ENCODE peak calls at places on chromosomes 6 and 20, in five cellular contexts. C is hepatocyte, I is IMR-90, K is H1, A is heart right ventricle. H is an unnamed sample.

GRCh38 chr6:16105874-16106273 is 23.0 kb upstream of the MYLIP start:
- DNase-seq in C (peak; percentile 13), I (peak; percentile 5), K (no peak), A (no peak), H (no peak)

GRCh38 chr20:58144071-58144470 is 84.4 kb downstream of the ANKRD60 start:
- DNase-seq in C (no peak), I (no peak), K (no peak), A (no peak), H (no peak)

GRCh38 chr6:134357110-134357509 is 39.2 kb upstream of the SGK1 start:
- DNase-seq in C (no peak), I (no peak), K (no peak), A (no peak), H (no peak)

GRCh38 chr20:6185268-6185667 is 62.4 kb upstream of the FERMT1 start:
- DNase-seq in C (peak; percentile 11), I (no peak), K (no peak), A (no peak), H (no peak)

GRCh38 chr6:121479486-121480098 is 44.1 kb downstream of the GJA1 start:
- DNase-seq in C (no peak), I (no peak), K (no peak), A (no peak), H (no peak)

GRCh38 chr20:38759135-38759534 is 10.9 kb downstream of the ACTR5 start:
- DNase-seq in C (no peak), I (no peak), K (no peak), A (no peak), H (no peak)

GRCh38 chr6:141110486-141110885 is 1022.2 kb upstream of the GJE1 start:
- DNase-seq in C (no peak), I (peak; percentile 57), K (no peak), A (no peak), H (no peak)

GRCh38 chr20:20568604-20569205 is 143.7 kb downstream of the RALGAPA2 start:
- DNase-seq in C (peak; percentile 61), I (peak; percentile 58), K (no peak), A (no peak), H (peak; percentile 41)

GRCh38 chr20:59850018-59850641 is 83.3 kb downstream of the SYCP2 start:
- DNase-seq in C (peak; percentile 69), I (peak; percentile 42), K (no peak), A (no peak), H (peak; percentile 71)

GRCh38 chr6:113953346-113953745 is 17.6 kb downstream of the HDAC2 start:
- DNase-seq in C (no peak), I (peak; percentile 50), K (no peak), A (no peak), H (no peak)

GRCh38 chr20:5870462-5871021 is 79.8 kb downstream of the TRMT6 start:
- DNase-seq in C (no peak), I (no peak), K (no peak), A (no peak), H (no peak)

GRCh38 chr6:167712332-167713087 is 114.2 kb upstream of the AFDN start:
- DNase-seq in C (no peak), I (no peak), K (no peak), A (no peak), H (no peak)

GRCh38 chr6:71229466-71229865 is 59.1 kb upstream of the OGFRL1 start:
- DNase-seq in C (no peak), I (no peak), K (no peak), A (no peak), H (no peak)

GRCh38 chr6:89509719-89510339 is 76.9 kb downstream of the ANKRD6 start:
- DNase-seq in C (no peak), I (no peak), K (no peak), A (peak; percentile 7), H (peak; percentile 14)

GRCh38 chr6:136076496-136076895 is 173.6 kb downstream of the MTFR2 start:
- DNase-seq in C (no peak), I (peak; percentile 65), K (no peak), A (no peak), H (no peak)

GRCh38 chr6:49555951-49556350 is 5.5 kb downstream of the C6orf141 start:
- DNase-seq in C (no peak), I (no peak), K (no peak), A (no peak), H (no peak)

GRCh38 chr20:11451793-11452291 is 465.9 kb upstream of the BTBD3 start:
- DNase-seq in C (peak; percentile 46), I (peak; percentile 11), K (no peak), A (no peak), H (no peak)

GRCh38 chr20:8398289-8399051 is 266.4 kb downstream of the PLCB1 start:
- DNase-seq in C (no peak), I (no peak), K (no peak), A (no peak), H (no peak)

GRCh38 chr6:40874495-40874894 is 164.5 kb downstream of the UNC5CL start:
- DNase-seq in C (no peak), I (no peak), K (no peak), A (no peak), H (no peak)

GRCh38 chr6:134288538-134289203 is 29.2 kb downstream of the SGK1 start:
- DNase-seq in C (peak; percentile 15), I (peak; percentile 94), K (no peak), A (no peak), H (peak; percentile 52)

GRCh38 chr20:43188234-43188653 is 1.5 kb downstream of the PTPRT start:
- DNase-seq in C (no peak), I (no peak), K (no peak), A (no peak), H (no peak)

GRCh38 chr20:10429443-10429981 is 4.5 kb downstream of the MKKS start:
- DNase-seq in C (peak; percentile 13), I (no peak), K (no peak), A (no peak), H (no peak)

GRCh38 chr6:49668083-49668511 is 31.5 kb upstream of the RHAG start:
- DNase-seq in C (peak; percentile 5), I (no peak), K (no peak), A (no peak), H (no peak)

GRCh38 chr6:50143011-50143719 is 93.4 kb upstream of the DEFB112 start:
- DNase-seq in C (no peak), I (peak; percentile 7), K (no peak), A (no peak), H (no peak)

GRCh38 chr6:139230421-139230840 is 61.4 kb downstream of the TXLNB start:
- DNase-seq in C (peak; percentile 28), I (peak; percentile 46), K (no peak), A (no peak), H (no peak)

GRCh38 chr6:161660666-161661571 is 387.1 kb upstream of the AGPAT4 start:
- DNase-seq in C (no peak), I (no peak), K (no peak), A (no peak), H (no peak)

GRCh38 chr6:109381747-109382575 is at the start of gene CD164:
- DNase-seq in C (peak; percentile 97), I (peak; percentile 93), K (peak; percentile 75), A (peak; percentile 95), H (peak; percentile 98)

GRCh38 chr6:6491761-6492160 is 96.8 kb upstream of the LY86 start:
- DNase-seq in C (no peak), I (no peak), K (no peak), A (no peak), H (no peak)

GRCh38 chr6:30730611-30731435 is 10.7 kb downstream of the TUBB start:
- DNase-seq in C (peak; percentile 90), I (peak; percentile 47), K (no peak), A (peak; percentile 71), H (peak; percentile 90)

GRCh38 chr6:142417331-142417750 is 115.5 kb downstream of the ADGRG6 start:
- DNase-seq in C (no peak), I (no peak), K (no peak), A (no peak), H (no peak)

GRCh38 chr6:129590408-129591022 is 119.5 kb downstream of the ARHGAP18 start:
- DNase-seq in C (no peak), I (peak; percentile 99), K (no peak), A (no peak), H (peak; percentile 12)

GRCh38 chr20:24378651-24379050 is 90.8 kb upstream of the SYNDIG1 start:
- DNase-seq in C (no peak), I (no peak), K (no peak), A (no peak), H (no peak)

GRCh38 chr20:57600324-57601210 is 19.7 kb downstream of the ZBP1 start:
- DNase-seq in C (no peak), I (no peak), K (no peak), A (no peak), H (peak; percentile 76)

GRCh38 chr20:11755071-11755881 is 162.4 kb upstream of the BTBD3 start:
- DNase-seq in C (no peak), I (no peak), K (no peak), A (no peak), H (no peak)

GRCh38 chr6:53335224-53335994 is 13.3 kb downstream of the ELOVL5 start:
- DNase-seq in C (no peak), I (no peak), K (no peak), A (peak; percentile 30), H (no peak)
- H3K27ac ChIP-seq in C (no peak overlapping the region), I (no peak overlapping the region), K (no peak overlapping the region), A (no peak overlapping the region), H (no peak overlapping the region)

GRCh38 chr6:37306624-37307222 is 47.1 kb upstream of the RNF8 start:
- DNase-seq in C (no peak), I (no peak), K (no peak), A (no peak), H (no peak)
- TF ChIP-seq CTCF in C (no peak), I (no peak), K (peak; percentile 22), A (no peak), H (no peak)

DNA sequence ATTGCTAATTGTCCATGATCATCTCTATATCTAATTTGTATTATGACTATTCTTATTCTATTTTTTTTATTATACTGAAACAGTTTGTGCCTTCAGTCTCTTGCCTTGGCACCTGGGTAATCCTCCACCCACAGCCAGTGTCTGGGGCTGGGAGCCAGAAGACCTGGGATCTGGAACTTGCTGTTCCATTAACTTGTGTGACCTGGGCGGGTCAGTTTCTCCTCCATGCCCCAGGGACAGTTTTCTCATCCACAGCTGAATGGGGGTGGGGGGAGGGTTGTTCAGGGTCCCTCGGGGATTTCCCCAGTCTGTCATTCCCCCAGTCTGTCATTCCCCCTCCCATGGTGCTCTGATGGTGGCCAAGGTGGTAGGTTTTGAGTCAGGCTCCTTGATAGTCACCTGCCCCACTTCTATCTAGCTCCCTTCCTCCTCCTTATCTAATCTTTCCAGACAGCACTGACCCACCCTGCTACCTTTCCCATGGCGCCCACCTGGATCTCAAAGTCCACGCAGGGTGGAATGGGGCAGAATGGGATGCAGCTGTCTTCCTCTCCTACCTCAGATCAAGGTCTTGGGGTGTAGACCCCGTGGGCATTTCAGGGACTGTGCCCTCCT is 11.0 kb downstream of the ITPR3 start:
- DNase-seq in C (peak; percentile 30), I (no peak), K (no peak), A (no peak), H (no peak)
- H3K27ac ChIP-seq in C (peak overlapping the region; percentile 91), I (no peak overlapping the region), K (no peak overlapping the region), A (no peak overlapping the region), H (peak overlapping the region; percentile 88)

DNA sequence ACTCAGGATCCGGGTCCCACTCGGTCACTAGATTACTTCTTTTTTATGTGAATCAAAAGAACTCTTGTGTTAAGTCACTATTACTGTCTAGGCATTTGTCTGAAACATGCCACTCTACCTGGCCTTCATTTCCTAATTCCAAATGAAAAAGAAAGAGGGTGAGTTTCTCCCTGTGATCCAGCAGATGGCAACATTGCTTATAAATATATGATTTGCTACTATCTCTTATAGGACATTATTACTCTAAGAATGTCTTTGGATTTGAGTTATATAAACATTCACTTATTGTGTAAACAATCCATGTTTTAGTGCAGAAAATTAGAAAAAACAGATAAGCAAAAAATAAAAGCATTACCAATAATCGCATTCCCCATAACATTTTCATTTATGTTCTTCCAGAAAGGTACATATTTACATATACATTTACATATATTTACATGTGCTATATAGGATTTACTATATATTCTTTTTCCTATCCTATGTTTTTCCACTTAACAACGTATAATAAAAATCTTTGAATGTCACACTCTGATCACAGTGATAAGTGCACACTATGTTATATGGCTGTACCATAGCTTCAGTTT is 66.9 kb downstream of the FAXC start:
- DNase-seq in C (peak; percentile 36), I (peak; percentile 30), K (no peak), A (no peak), H (peak; percentile 21)
- TF ChIP-seq CTCF in C (peak; percentile 65), I (peak; percentile 54), K (no peak), A (no peak), H (peak; percentile 68)